ENCODE peak calls at places on chromosomes 4 and X, in five cellular contexts. G, A, R, P and J are unnamed samples.

GRCh38 chr4:12548678-12549077 is 935.5 kb downstream of the RAB28 start:
- DNase-seq in P (no peak), A (no peak), G (no peak), R (no peak), J (no peak)

GRCh38 chrX:121641560-121641959 is 594.1 kb downstream of the GLUD2 start:
- DNase-seq in P (no peak), G (no peak), A (no peak), R (no peak), J (no peak)

GRCh38 chrX:51155157-51155556 is 177.5 kb upstream of the NUDT10 start:
- DNase-seq in P (no peak), R (no peak), A (no peak), G (no peak), J (no peak)

GRCh38 chr4:25142468-25142867 is 17.8 kb downstream of the SEPSECS start:
- DNase-seq in G (no peak), A (no peak), R (no peak), P (no peak), J (no peak)

GRCh38 chr4:78079701-78080430 is 22.7 kb downstream of the FRAS1 start:
- DNase-seq in R (no peak), G (no peak), P (no peak), A (no peak), J (no peak)

GRCh38 chr4:157072002-157072401 is 3.9 kb upstream of the GLRB start:
- DNase-seq in P (no peak), A (no peak), R (no peak), G (no peak), J (no peak)

GRCh38 chr4:150321113-150321512 is 242.9 kb downstream of the DCLK2 start:
- DNase-seq in R (no peak), G (no peak), A (no peak), P (no peak), J (peak; percentile 54)

GRCh38 chrX:52923781-52924241 is 26.7 kb downstream of the FAM156B start:
- DNase-seq in P (no peak), A (no peak), R (peak; percentile 32), G (no peak), J (no peak)

GRCh38 chrX:154482786-154483185 is 3.6 kb downstream of the UBL4A start:
- DNase-seq in A (no peak), G (no peak), R (no peak), P (no peak), J (no peak)

GRCh38 chr4:55884093-55884850 is 30.8 kb downstream of the EXOC1 start:
- DNase-seq in G (no peak), R (no peak), A (peak; percentile 44), P (no peak), J (no peak)

GRCh38 chrX:42869659-42870476 is 91.9 kb upstream of the PPP1R2C start:
- DNase-seq in G (no peak), R (no peak), A (no peak), P (no peak), J (no peak)

GRCh38 chrX:40170830-40171512 is 73.2 kb upstream of the BCOR start:
- DNase-seq in P (no peak), G (peak; percentile 25), A (peak; percentile 64), R (no peak), J (peak; percentile 18)

GRCh38 chrX:153446636-153446936 is 730 bp upstream of the TREX2 start:
- DNase-seq in R (no peak), P (no peak), A (no peak), G (no peak), J (no peak)

GRCh38 chr4:122824616-122825015 is 2.0 kb upstream of the FGF2 start:
- DNase-seq in P (no peak), A (no peak), R (no peak), G (no peak), J (no peak)

GRCh38 chr4:172104534-172104933 is 291.3 kb downstream of the GALNTL6 start:
- DNase-seq in R (no peak), A (no peak), P (no peak), G (no peak), J (no peak)

GRCh38 chr4:26317766-26318165 is 3.0 kb upstream of the RBPJ start:
- DNase-seq in G (no peak), R (no peak), P (no peak), A (no peak), J (no peak)

GRCh38 chrX:46268429-46268828 is 276.8 kb downstream of the ZNF674 start:
- DNase-seq in A (no peak), G (no peak), R (no peak), P (no peak), J (no peak)

GRCh38 chr4:74237425-74237966 is 70.8 kb upstream of the EPGN start:
- DNase-seq in P (no peak), G (no peak), A (no peak), R (no peak), J (no peak)

GRCh38 chrX:3743821-3744439 is 30.5 kb upstream of the PRKX start:
- DNase-seq in P (peak; percentile 83), G (peak; percentile 12), R (no peak), A (no peak), J (no peak)

GRCh38 chr4:40194602-40195161 is 2.1 kb upstream of the RHOH start:
- DNase-seq in R (no peak), P (peak; percentile 75), G (no peak), A (no peak), J (peak; percentile 62)

GRCh38 chr4:54843106-54843505 is 185.3 kb downstream of the KIT start:
- DNase-seq in R (no peak), G (no peak), A (no peak), P (no peak), J (no peak)

GRCh38 chr4:6701371-6701770 is 7.7 kb downstream of the S100P start:
- DNase-seq in A (peak; percentile 39), R (no peak), P (no peak), G (peak; percentile 64), J (peak; percentile 38)

GRCh38 chrX:56216332-56216731 is 15.8 kb upstream of the KLF8 start:
- DNase-seq in R (no peak), A (no peak), G (no peak), P (no peak), J (no peak)

GRCh38 chrX:8190341-8190830 is 19.3 kb upstream of the VCX2 start:
- DNase-seq in G (no peak), P (no peak), A (no peak), R (no peak), J (no peak)

GRCh38 chr4:172654482-172654881 is 514.1 kb upstream of the GALNT7 start:
- DNase-seq in G (no peak), P (no peak), R (no peak), A (no peak), J (no peak)